ENCODE peak calls at places on chromosomes 6 and 20, in eight cellular contexts. I, L, Z, B, D, U, T and Y are unnamed samples.

GRCh38 chr20:45097485-45098095 is 3.3 kb downstream of the KCNS1 start:
- DNase-seq in Z (no peak), U (no peak), D (no peak), I (peak; percentile 16), B (no peak), T (peak; percentile 53), L (peak; percentile 39), Y (peak; percentile 45)

GRCh38 chr6:124792386-124792785 is 169.9 kb upstream of the RNF217 start:
- DNase-seq in I (no peak), D (no peak), B (no peak), Z (no peak), T (no peak), L (no peak), U (peak; percentile 37), Y (no peak)

GRCh38 chr6:49550413-49551125 is at the start of gene C6orf141:
- DNase-seq in I (peak; percentile 17), T (peak; percentile 74), B (no peak), L (no peak), U (peak; percentile 94), D (no peak), Z (peak; percentile 56), Y (peak; percentile 41)

GRCh38 chr20:37526238-37526838 is 1.3 kb downstream of the BLCAP start:
- DNase-seq in Z (peak; percentile 53), U (peak; percentile 67), L (no peak), T (peak; percentile 87), D (no peak), I (no peak), B (no peak), Y (peak; percentile 32)

GRCh38 chr6:81894788-81895221 is 142.3 kb upstream of the TENT5A start:
- DNase-seq in I (no peak), L (no peak), T (no peak), D (peak; percentile 89), U (no peak), B (no peak), Z (peak; percentile 78), Y (no peak)

GRCh38 chr6:53939830-53940229 is 145.0 kb downstream of the LRRC1 start:
- DNase-seq in L (no peak), D (no peak), B (no peak), I (no peak), T (no peak), Z (no peak), U (no peak), Y (no peak)

GRCh38 chr6:148573922-148574321 is 172.9 kb upstream of the UST start:
- DNase-seq in B (no peak), U (no peak), D (no peak), L (no peak), T (no peak), Z (no peak), I (no peak), Y (no peak)

GRCh38 chr6:33000053-33000452 is 9.3 kb downstream of the HLA-DOA start:
- DNase-seq in I (no peak), B (no peak), T (peak; percentile 71), D (no peak), U (peak; percentile 64), L (no peak), Z (no peak), Y (peak; percentile 66)

GRCh38 chr6:157304840-157305675 is 18.3 kb downstream of the TMEM242 start:
- DNase-seq in L (no peak), U (no peak), B (peak; percentile 23), Z (peak; percentile 76), T (no peak), D (no peak), I (no peak), Y (no peak)

GRCh38 chr6:27139753-27140522 is 107.6 kb upstream of the PRSS16 start:
- DNase-seq in T (no peak), U (no peak), L (no peak), D (no peak), I (no peak), Z (no peak), B (no peak), Y (peak; percentile 84)

GRCh38 chr6:12324096-12324495 is 33.9 kb downstream of the EDN1 start:
- DNase-seq in B (peak; percentile 33), I (no peak), D (no peak), L (no peak), Z (no peak), T (peak; percentile 41), U (peak; percentile 99), Y (no peak)

GRCh38 chr20:38158701-38159325 is 6.3 kb downstream of the TGM2 start:
- DNase-seq in T (no peak), L (no peak), U (no peak), Z (no peak), D (no peak), B (no peak), I (no peak), Y (no peak)

GRCh38 chr6:167570460-167571400 is 245.8 kb downstream of the TTLL2 start:
- DNase-seq in D (no peak), U (no peak), L (no peak), I (no peak), T (peak; percentile 6), B (no peak), Z (no peak), Y (no peak)

GRCh38 chr20:18263723-18264122 is 24.6 kb upstream of the ZNF133 start:
- DNase-seq in B (no peak), U (peak; percentile 77), L (no peak), T (peak; percentile 23), I (no peak), Z (no peak), D (no peak), Y (no peak)